ENCODE peak calls at places on chromosomes 12 and 14, in nine cellular contexts. W is mucosa of descending colon, S is dorsolateral prefrontal cortex, E is pancreas, F is lower leg skin, T is cardiac fibroblast, O is GM20000, Q is GM12865, U is transverse colon. A is an unnamed sample.

GRCh38 chr12:120094485-120094884 is 22.1 kb downstream of the RAB35 start:
- DNase-seq in F (no peak), Q (no peak), S (peak; percentile 90), T (no peak), O (no peak), U (no peak), W (peak; percentile 39), E (no peak), A (no peak)

GRCh38 chr14:41558527-41558926 is 48.1 kb upstream of the LRFN5 start:
- DNase-seq in Q (no peak), E (no peak), O (no peak), U (no peak), F (no peak), S (no peak), W (no peak), T (no peak), A (no peak)

GRCh38 chr14:73775339-73776193 is 61.4 kb upstream of the PNMA1 start:
- DNase-seq in F (no peak), Q (no peak), T (no peak), S (no peak), W (no peak), O (no peak), U (no peak), E (no peak), A (no peak)

GRCh38 chr14:52936437-52936836 is 14.4 kb downstream of the FERMT2 start:
- DNase-seq in E (no peak), Q (no peak), U (no peak), O (no peak), W (no peak), T (no peak), F (no peak), S (no peak), A (no peak)

GRCh38 chr14:96264850-96265249 is 8.8 kb downstream of the BDKRB1 start:
- DNase-seq in T (peak; percentile 72), S (no peak), E (no peak), O (no peak), W (no peak), U (no peak), F (peak; percentile 57), Q (no peak), A (no peak)

GRCh38 chr14:56059054-56059453 is 59.2 kb upstream of the PELI2 start:
- DNase-seq in W (no peak), U (no peak), F (no peak), S (no peak), Q (no peak), T (peak; percentile 44), O (no peak), E (no peak), A (no peak)

GRCh38 chr12:113880337-113880736 is 85.8 kb downstream of the RBM19 start:
- DNase-seq in S (no peak), T (no peak), U (no peak), Q (no peak), E (no peak), O (no peak), W (no peak), F (no peak), A (peak; percentile 47)

GRCh38 chr12:99284161-99284560 is 363.4 kb upstream of the GARIN6 start:
- DNase-seq in F (no peak), S (no peak), O (no peak), W (no peak), T (no peak), Q (no peak), E (no peak), U (no peak), A (no peak)

GRCh38 chr12:49636574-49636973 is 13.2 kb downstream of the PRPF40B start:
- DNase-seq in Q (no peak), W (no peak), O (no peak), U (no peak), F (peak; percentile 61), S (peak; percentile 55), E (no peak), T (no peak), A (no peak)

GRCh38 chr12:55258288-55258687 is 13.9 kb downstream of the OR6C74 start:
- DNase-seq in W (no peak), F (no peak), U (no peak), T (no peak), S (no peak), O (no peak), Q (no peak), E (no peak), A (no peak)

GRCh38 chr12:27246774-27247173 is 2.7 kb downstream of the STK38L start:
- DNase-seq in O (no peak), Q (peak; percentile 28), U (no peak), E (no peak), F (no peak), S (no peak), W (no peak), T (no peak), A (no peak)

GRCh38 chr14:87468531-87468930 is 524.5 kb downstream of the GALC start:
- DNase-seq in U (no peak), F (no peak), E (no peak), T (no peak), Q (no peak), S (no peak), W (no peak), O (no peak), A (no peak)

DNA sequence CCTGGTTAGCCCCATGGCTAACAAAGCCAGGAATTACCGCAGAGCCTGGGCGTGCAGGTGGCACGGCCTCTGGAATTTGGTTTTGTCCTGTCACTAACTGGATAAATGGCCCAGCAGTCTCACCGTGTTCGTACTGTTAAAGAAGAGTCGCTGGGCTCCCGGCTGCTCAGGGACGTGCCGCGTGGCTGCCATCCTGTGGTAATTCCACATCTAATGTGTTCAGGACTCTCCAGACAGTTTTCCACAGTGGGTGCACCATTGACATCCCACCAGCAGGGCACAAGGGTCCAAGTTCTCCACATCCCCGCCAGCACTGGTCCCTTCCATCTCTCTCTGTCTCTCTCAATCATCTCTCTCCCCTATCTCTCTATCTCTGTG is 19.6 kb downstream of the NOC4L start:
- DNase-seq in T (no peak), Q (no peak), S (no peak), O (no peak), W (no peak), U (no peak), F (no peak), E (no peak), A (peak; percentile 22)
- TF ChIP-seq CTCF in T (peak; percentile 30), Q (no peak), S (no peak), O (no peak), W (no peak), U (no peak), F (no peak), E (no peak), A (peak; percentile 45)

GRCh38 chr12:109610523-109610922 is 36.9 kb downstream of the MVK start:
- DNase-seq in F (no peak), O (no peak), U (no peak), S (no peak), T (no peak), W (no peak), E (no peak), Q (no peak), A (no peak)

GRCh38 chr12:109613611-109614455 is 40.2 kb downstream of the MVK start:
- DNase-seq in U (no peak), Q (no peak), T (no peak), O (no peak), W (no peak), S (no peak), F (no peak), E (no peak), A (no peak)

GRCh38 chr12:109612003-109612402 is 38.4 kb downstream of the MVK start:
- DNase-seq in S (no peak), T (no peak), O (no peak), E (no peak), F (no peak), Q (no peak), W (no peak), U (no peak), A (no peak)

GRCh38 chr12:109611223-109611622 is 37.6 kb downstream of the MVK start:
- DNase-seq in E (no peak), F (no peak), Q (no peak), T (no peak), U (no peak), W (no peak), O (no peak), S (no peak), A (no peak)

GRCh38 chr12:109612975-109613502 is 39.4 kb downstream of the MVK start:
- DNase-seq in Q (peak; percentile 17), O (no peak), T (peak; percentile 21), U (no peak), W (no peak), S (no peak), F (no peak), E (no peak), A (no peak)
- TF ChIP-seq CTCF in Q (peak; percentile 42), O (no peak), T (peak; percentile 39), U (no peak), W (no peak), S (no peak), F (no peak), E (no peak), A (peak; percentile 37)

GRCh38 chr14:102209224-102209966 is 69.7 kb downstream of the WDR20 start:
- DNase-seq in W (no peak), T (peak; percentile 32), O (no peak), S (no peak), F (no peak), Q (no peak), U (no peak), E (no peak), A (no peak)
- TF ChIP-seq CTCF in W (no peak), T (peak; percentile 13), O (no peak), S (peak; percentile 48), F (no peak), Q (no peak), U (no peak), E (no peak), A (peak; percentile 25)

GRCh38 chr14:70343141-70343540 is 16.3 kb downstream of the COX16 start:
- DNase-seq in F (no peak), Q (no peak), O (no peak), W (no peak), U (no peak), E (no peak), S (no peak), T (no peak), A (no peak)

GRCh38 chr14:70339970-70340369 is 19.5 kb downstream of the COX16 start:
- DNase-seq in O (no peak), Q (no peak), S (no peak), T (no peak), E (no peak), W (no peak), U (no peak), F (no peak), A (no peak)

GRCh38 chr14:70338550-70338949 is 20.9 kb downstream of the COX16 start:
- DNase-seq in F (no peak), Q (no peak), E (no peak), S (no peak), U (no peak), O (no peak), T (no peak), W (no peak), A (no peak)

GRCh38 chr14:70333703-70334102 is 25.8 kb downstream of the COX16 start:
- DNase-seq in W (no peak), U (no peak), F (no peak), S (no peak), E (no peak), Q (no peak), T (no peak), O (no peak), A (no peak)

DNA sequence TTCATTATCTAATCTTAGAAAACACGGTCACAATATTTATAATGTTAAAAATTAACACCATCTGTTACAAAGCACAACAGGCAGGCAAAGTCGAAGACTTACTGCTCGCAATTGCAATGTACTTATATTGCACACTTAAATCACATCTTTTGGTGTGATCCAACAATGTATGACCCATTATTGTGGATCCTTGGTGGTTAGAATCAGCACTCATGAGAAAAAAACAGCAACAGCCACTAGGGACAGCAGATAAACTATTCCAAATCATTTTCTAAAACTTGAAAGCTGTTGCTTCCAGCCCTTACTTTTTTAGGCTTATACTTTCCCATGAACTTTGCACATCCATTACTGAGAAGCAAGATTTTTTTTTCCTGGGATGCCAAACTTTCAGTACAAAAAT is 20.4 kb downstream of the COX16 start:
- DNase-seq in S (no peak), F (no peak), E (no peak), O (no peak), Q (no peak), T (no peak), U (no peak), W (no peak), A (no peak)
- TF ChIP-seq CTCF in S (no peak), F (no peak), E (no peak), O (no peak), Q (no peak), T (no peak), U (no peak), W (no peak), A (peak; percentile 8)